ENCODE peak calls at places on chromosomes 7 and 10, in four cellular contexts. One of them, this sample, is unnamed.

GRCh38 chr7:93147358-93147757 is 827 bp downstream of the SAMD9L start:
- DNase-seq in neural crest cell: no peak
- DNase-seq in kidney glomerular epithelial cell: peak
- DNase-seq in adipocyte: peak
- DNase-seq in this sample: no peak

GRCh38 chr7:101308245-101309085 is 13.1 kb downstream of the IFT22 start:
- DNase-seq in adipocyte: peak
- DNase-seq in neural crest cell: peak
- DNase-seq in kidney glomerular epithelial cell: peak
- DNase-seq in this sample: no peak

GRCh38 chr10:13758302-13758701 is 171.5 kb downstream of the PRPF18 start:
- DNase-seq in neural crest cell: peak
- DNase-seq in kidney glomerular epithelial cell: no peak
- DNase-seq in adipocyte: peak
- DNase-seq in this sample: peak

GRCh38 chr7:104267701-104268368 is 60.0 kb upstream of the ORC5 start:
- DNase-seq in kidney glomerular epithelial cell: no peak
- DNase-seq in adipocyte: peak
- DNase-seq in neural crest cell: no peak
- DNase-seq in this sample: no peak

GRCh38 chr10:269440-270074 is 134.3 kb downstream of the ZMYND11 start:
- DNase-seq in adipocyte: no peak
- DNase-seq in neural crest cell: no peak
- DNase-seq in kidney glomerular epithelial cell: no peak
- DNase-seq in this sample: no peak

GRCh38 chr7:94393251-94393758 is 1.4 kb upstream of the COL1A2 start:
- DNase-seq in neural crest cell: peak
- DNase-seq in adipocyte: peak
- DNase-seq in kidney glomerular epithelial cell: no peak
- DNase-seq in this sample: no peak

GRCh38 chr10:119542357-119542989 is at the start of gene RGS10:
- DNase-seq in kidney glomerular epithelial cell: peak
- DNase-seq in neural crest cell: peak
- DNase-seq in adipocyte: peak
- DNase-seq in this sample: no peak

GRCh38 chr7:155369-156000 is 36.9 kb upstream of the FAM20C start:
- DNase-seq in adipocyte: peak
- DNase-seq in neural crest cell: no peak
- DNase-seq in kidney glomerular epithelial cell: peak
- DNase-seq in this sample: no peak

GRCh38 chr7:111803015-111803758 is 240.9 kb upstream of the IMMP2L start:
- DNase-seq in kidney glomerular epithelial cell: peak
- DNase-seq in neural crest cell: no peak
- DNase-seq in adipocyte: peak
- DNase-seq in this sample: no peak

GRCh38 chr10:123139521-123140163 is 3.9 kb downstream of the HMX3 start:
- DNase-seq in kidney glomerular epithelial cell: peak
- DNase-seq in adipocyte: no peak
- DNase-seq in neural crest cell: no peak
- DNase-seq in this sample: no peak

GRCh38 chr10:24456319-24456718 is 247.4 kb downstream of the KIAA1217 start:
- DNase-seq in kidney glomerular epithelial cell: peak
- DNase-seq in neural crest cell: no peak
- DNase-seq in adipocyte: peak
- DNase-seq in this sample: no peak

GRCh38 chr10:122565766-122566206 is 5.2 kb downstream of the DMBT1 start:
- DNase-seq in neural crest cell: peak
- DNase-seq in adipocyte: peak
- DNase-seq in kidney glomerular epithelial cell: peak
- DNase-seq in this sample: no peak

GRCh38 chr7:20219446-20220292 is 2.5 kb upstream of the MACC1 start:
- DNase-seq in kidney glomerular epithelial cell: no peak
- DNase-seq in adipocyte: peak
- DNase-seq in neural crest cell: peak
- DNase-seq in this sample: no peak

GRCh38 chr10:113022265-113022664 is 72.2 kb downstream of the TCF7L2 start:
- DNase-seq in kidney glomerular epithelial cell: no peak
- DNase-seq in neural crest cell: no peak
- DNase-seq in adipocyte: no peak
- DNase-seq in this sample: no peak

GRCh38 chr10:68172324-68172723 is 59.6 kb downstream of the ATOH7 start:
- DNase-seq in neural crest cell: no peak
- DNase-seq in kidney glomerular epithelial cell: peak
- DNase-seq in adipocyte: no peak
- DNase-seq in this sample: no peak

GRCh38 chr7:111744501-111745155 is 182.3 kb upstream of the IMMP2L start:
- DNase-seq in neural crest cell: no peak
- DNase-seq in adipocyte: peak
- DNase-seq in kidney glomerular epithelial cell: peak
- DNase-seq in this sample: no peak

GRCh38 chr10:3807221-3807927 is 22.4 kb upstream of the KLF6 start:
- DNase-seq in kidney glomerular epithelial cell: no peak
- DNase-seq in adipocyte: no peak
- DNase-seq in neural crest cell: no peak
- DNase-seq in this sample: no peak

GRCh38 chr7:157702311-157703023 is 365.7 kb downstream of the DNAJB6 start:
- DNase-seq in kidney glomerular epithelial cell: no peak
- DNase-seq in neural crest cell: no peak
- DNase-seq in adipocyte: no peak
- DNase-seq in this sample: no peak

GRCh38 chr10:85916999-85917573 is 449.5 kb downstream of the GRID1 start:
- DNase-seq in neural crest cell: no peak
- DNase-seq in adipocyte: no peak
- DNase-seq in kidney glomerular epithelial cell: no peak
- DNase-seq in this sample: no peak